ENCODE peak calls at places on chromosomes 3 and 15, in five cellular contexts. One of them, this sample, is unnamed.

GRCh38 chr3:152330565-152330964 is 61.8 kb downstream of the MBNL1 start:
- DNase-seq in HepG2: no peak
- DNase-seq in GM12878: no peak
- DNase-seq in IMR-90: no peak
- DNase-seq in K562: peak
- DNase-seq in this sample: no peak

GRCh38 chr3:87733671-87734367 is 325.0 kb downstream of the CGGBP1 start:
- DNase-seq in IMR-90: no peak
- DNase-seq in GM12878: no peak
- DNase-seq in HepG2: no peak
- DNase-seq in K562: no peak
- DNase-seq in this sample: no peak

GRCh38 chr15:99511529-99511864 is 54.3 kb upstream of the MEF2A start:
- DNase-seq in GM12878: no peak
- DNase-seq in K562: no peak
- DNase-seq in IMR-90: peak
- DNase-seq in HepG2: no peak
- DNase-seq in this sample: no peak

GRCh38 chr3:101902041-101902440 is 52.7 kb downstream of the NFKBIZ start:
- DNase-seq in GM12878: no peak
- DNase-seq in HepG2: no peak
- DNase-seq in K562: no peak
- DNase-seq in IMR-90: peak
- DNase-seq in this sample: peak

GRCh38 chr3:195558602-195559001 is 15.5 kb upstream of the PPP1R2 start:
- DNase-seq in K562: peak
- DNase-seq in GM12878: no peak
- DNase-seq in IMR-90: peak
- DNase-seq in HepG2: peak
- DNase-seq in this sample: peak

GRCh38 chr3:13600950-13601691 is 52.2 kb downstream of the FBLN2 start:
- DNase-seq in IMR-90: peak
- DNase-seq in K562: no peak
- DNase-seq in HepG2: no peak
- DNase-seq in GM12878: no peak
- DNase-seq in this sample: peak

GRCh38 chr3:8499181-8499611 is 2.4 kb upstream of the LMCD1 start:
- DNase-seq in IMR-90: no peak
- DNase-seq in HepG2: peak
- DNase-seq in GM12878: no peak
- DNase-seq in K562: no peak
- DNase-seq in this sample: no peak

GRCh38 chr3:174125267-174125844 is 727.8 kb downstream of the NLGN1 start:
- DNase-seq in IMR-90: peak
- DNase-seq in HepG2: peak
- DNase-seq in K562: no peak
- DNase-seq in GM12878: no peak
- DNase-seq in this sample: no peak

GRCh38 chr3:129033619-129034321 is 26.8 kb upstream of the GP9 start:
- DNase-seq in IMR-90: no peak
- DNase-seq in GM12878: no peak
- DNase-seq in K562: no peak
- DNase-seq in HepG2: no peak
- DNase-seq in this sample: no peak

GRCh38 chr3:61443886-61444285 is 117.5 kb upstream of the PTPRG start:
- DNase-seq in GM12878: no peak
- DNase-seq in HepG2: no peak
- DNase-seq in K562: no peak
- DNase-seq in IMR-90: no peak
- DNase-seq in this sample: no peak

GRCh38 chr15:51505251-51505650 is 117.3 kb downstream of the DMXL2 start:
- DNase-seq in K562: no peak
- DNase-seq in HepG2: no peak
- DNase-seq in IMR-90: no peak
- DNase-seq in GM12878: no peak
- DNase-seq in this sample: no peak

GRCh38 chr15:61299060-61299763 is 70.1 kb upstream of the RORA start:
- DNase-seq in GM12878: no peak
- DNase-seq in K562: no peak
- DNase-seq in HepG2: no peak
- DNase-seq in IMR-90: no peak
- DNase-seq in this sample: no peak

GRCh38 chr15:68385671-68386586 is 46.0 kb downstream of the ITGA11 start:
- DNase-seq in K562: no peak
- DNase-seq in HepG2: no peak
- DNase-seq in GM12878: no peak
- DNase-seq in IMR-90: no peak
- DNase-seq in this sample: no peak

GRCh38 chr3:71498543-71498942 is 85.0 kb downstream of the FOXP1 start:
- DNase-seq in GM12878: no peak
- DNase-seq in HepG2: no peak
- DNase-seq in IMR-90: no peak
- DNase-seq in K562: no peak
- DNase-seq in this sample: no peak

GRCh38 chr3:72160351-72160750 is 375.4 kb upstream of the PROK2 start:
- DNase-seq in K562: no peak
- DNase-seq in GM12878: no peak
- DNase-seq in IMR-90: no peak
- DNase-seq in HepG2: no peak
- DNase-seq in this sample: no peak

GRCh38 chr3:196778755-196779154 is 39.1 kb downstream of the PAK2 start:
- DNase-seq in GM12878: no peak
- DNase-seq in HepG2: no peak
- DNase-seq in K562: no peak
- DNase-seq in IMR-90: peak
- DNase-seq in this sample: no peak

GRCh38 chr3:18902081-18902793 is 246.1 kb upstream of the KCNH8 start:
- DNase-seq in HepG2: no peak
- DNase-seq in GM12878: no peak
- DNase-seq in K562: no peak
- DNase-seq in IMR-90: no peak
- DNase-seq in this sample: no peak

GRCh38 chr3:177333535-177334495 is 136.5 kb upstream of the TBL1XR1 start:
- DNase-seq in GM12878: no peak
- DNase-seq in IMR-90: no peak
- DNase-seq in HepG2: no peak
- DNase-seq in K562: no peak
- DNase-seq in this sample: no peak

GRCh38 chr3:5162102-5162501 is 25.4 kb upstream of the EDEM1 start:
- DNase-seq in K562: no peak
- DNase-seq in GM12878: no peak
- DNase-seq in IMR-90: peak
- DNase-seq in HepG2: peak
- DNase-seq in this sample: no peak

GRCh38 chr15:60720493-60721231 is 241.7 kb upstream of the ICE2 start:
- DNase-seq in GM12878: peak
- DNase-seq in IMR-90: no peak
- DNase-seq in K562: no peak
- DNase-seq in HepG2: no peak
- DNase-seq in this sample: no peak

GRCh38 chr3:158953131-158953530 is 151.3 kb downstream of the MFSD1 start:
- DNase-seq in K562: no peak
- DNase-seq in GM12878: no peak
- DNase-seq in HepG2: no peak
- DNase-seq in IMR-90: no peak
- DNase-seq in this sample: no peak

GRCh38 chr15:74011610-74012009 is 17.1 kb downstream of the PML start:
- DNase-seq in K562: no peak
- DNase-seq in IMR-90: peak
- DNase-seq in HepG2: no peak
- DNase-seq in GM12878: no peak
- DNase-seq in this sample: no peak

GRCh38 chr15:73265536-73266153 is 103.1 kb downstream of the HCN4 start:
- DNase-seq in HepG2: peak
- DNase-seq in GM12878: no peak
- DNase-seq in IMR-90: peak
- DNase-seq in K562: peak
- DNase-seq in this sample: peak

GRCh38 chr15:57881361-57881760 is 174.8 kb downstream of the POLR2M start:
- DNase-seq in IMR-90: no peak
- DNase-seq in HepG2: no peak
- DNase-seq in K562: no peak
- DNase-seq in GM12878: no peak
- DNase-seq in this sample: no peak

DNA sequence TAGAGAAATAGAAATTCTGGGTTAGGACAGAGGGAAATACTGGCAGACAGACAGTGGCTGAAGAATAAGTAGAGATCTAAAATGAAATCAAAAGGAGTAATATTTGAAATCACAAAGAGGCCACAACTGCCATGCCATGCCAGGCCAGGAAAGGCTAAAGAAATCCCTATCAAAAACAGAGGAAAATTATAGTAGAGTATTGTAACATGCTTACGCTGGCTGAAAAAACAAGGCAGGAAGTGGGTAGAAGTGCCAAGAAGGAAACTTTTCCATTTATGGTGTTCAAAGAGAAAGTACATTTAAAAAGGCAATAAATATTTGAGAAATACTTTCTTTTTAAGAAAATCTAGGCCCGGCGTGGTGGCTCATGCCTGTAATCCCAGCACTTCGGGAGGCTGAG is 415.7 kb downstream of the PLCL2 start:
- DNase-seq in K562: no peak
- DNase-seq in IMR-90: no peak
- DNase-seq in HepG2: no peak
- DNase-seq in GM12878: no peak
- DNase-seq in this sample: no peak
- TF ChIP-seq SMC3 in K562: no peak
- TF ChIP-seq SMC3 in IMR-90: no peak
- TF ChIP-seq SMC3 in HepG2: no peak
- TF ChIP-seq SMC3 in GM12878: no peak
- TF ChIP-seq SMC3 in this sample: no peak

DNA sequence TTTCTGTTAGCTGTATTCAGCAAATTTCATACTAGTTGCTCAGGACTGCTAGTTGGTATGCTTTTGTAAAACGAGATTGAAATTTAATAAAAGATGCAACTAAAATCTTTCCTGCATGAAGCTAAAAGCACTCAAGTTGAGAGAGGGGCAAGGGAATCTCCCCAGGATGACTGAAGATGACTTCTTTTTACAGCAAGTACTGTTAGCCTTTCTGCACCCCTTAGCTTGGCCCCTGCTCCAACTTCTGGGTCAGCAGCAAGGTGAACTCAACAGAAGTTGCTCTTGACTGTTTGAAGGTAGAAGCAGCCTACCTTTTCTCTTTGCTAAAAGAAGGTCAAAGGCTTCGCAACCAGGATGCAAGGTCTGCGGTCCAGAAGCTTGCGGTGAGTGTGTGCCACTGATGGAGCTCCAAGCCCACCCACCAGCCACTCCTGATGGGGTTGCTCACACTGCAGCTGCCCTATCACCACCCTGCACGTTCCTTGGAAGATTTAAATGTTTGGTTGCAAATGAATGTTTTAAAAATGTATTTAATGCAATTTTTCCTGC is 32.5 kb downstream of the NME9 start:
- DNase-seq in IMR-90: no peak
- DNase-seq in GM12878: no peak
- DNase-seq in HepG2: no peak
- DNase-seq in K562: no peak
- DNase-seq in this sample: no peak
- TF ChIP-seq SMC3 in IMR-90: no peak
- TF ChIP-seq SMC3 in GM12878: no peak
- TF ChIP-seq SMC3 in HepG2: no peak
- TF ChIP-seq SMC3 in K562: no peak
- TF ChIP-seq SMC3 in this sample: no peak

GRCh38 chr3:160756907-160757623 is 1.0 kb downstream of the PPM1L start:
- DNase-seq in K562: no peak
- DNase-seq in HepG2: no peak
- DNase-seq in IMR-90: no peak
- DNase-seq in GM12878: no peak
- DNase-seq in this sample: no peak

GRCh38 chr3:160753953-160754352 is 2.1 kb upstream of the PPM1L start:
- DNase-seq in HepG2: no peak
- DNase-seq in GM12878: no peak
- DNase-seq in IMR-90: no peak
- DNase-seq in K562: no peak
- DNase-seq in this sample: no peak

GRCh38 chr3:160755776-160756304 is at the start of gene PPM1L:
- DNase-seq in K562: peak
- DNase-seq in GM12878: no peak
- DNase-seq in HepG2: no peak
- DNase-seq in IMR-90: peak
- DNase-seq in this sample: peak

GRCh38 chr3:160754855-160755747 is 930 bp upstream of the PPM1L start:
- DNase-seq in GM12878: peak
- DNase-seq in HepG2: peak
- DNase-seq in K562: peak
- DNase-seq in IMR-90: peak
- DNase-seq in this sample: peak

GRCh38 chr3:160754371-160754854 is 1.6 kb upstream of the PPM1L start:
- DNase-seq in GM12878: no peak
- DNase-seq in HepG2: no peak
- DNase-seq in K562: peak
- DNase-seq in IMR-90: peak
- DNase-seq in this sample: peak
- TF ChIP-seq SMC3 in GM12878: no peak
- TF ChIP-seq SMC3 in HepG2: no peak
- TF ChIP-seq SMC3 in K562: no peak
- TF ChIP-seq SMC3 in IMR-90: no peak
- TF ChIP-seq SMC3 in this sample: no peak

GRCh38 chr3:107206141-107206540 is 171.1 kb upstream of the CCDC54 start:
- DNase-seq in GM12878: no peak
- DNase-seq in IMR-90: peak
- DNase-seq in K562: peak
- DNase-seq in HepG2: peak
- DNase-seq in this sample: peak

GRCh38 chr3:107208796-107209195 is 168.4 kb upstream of the CCDC54 start:
- DNase-seq in K562: no peak
- DNase-seq in IMR-90: peak
- DNase-seq in GM12878: no peak
- DNase-seq in HepG2: no peak
- DNase-seq in this sample: no peak

GRCh38 chr3:107209302-107210060 is 167.8 kb upstream of the CCDC54 start:
- DNase-seq in IMR-90: no peak
- DNase-seq in HepG2: no peak
- DNase-seq in K562: no peak
- DNase-seq in GM12878: no peak
- DNase-seq in this sample: no peak

GRCh38 chr3:107206945-107207344 is 170.3 kb upstream of the CCDC54 start:
- DNase-seq in IMR-90: no peak
- DNase-seq in HepG2: no peak
- DNase-seq in K562: no peak
- DNase-seq in GM12878: no peak
- DNase-seq in this sample: no peak

DNA sequence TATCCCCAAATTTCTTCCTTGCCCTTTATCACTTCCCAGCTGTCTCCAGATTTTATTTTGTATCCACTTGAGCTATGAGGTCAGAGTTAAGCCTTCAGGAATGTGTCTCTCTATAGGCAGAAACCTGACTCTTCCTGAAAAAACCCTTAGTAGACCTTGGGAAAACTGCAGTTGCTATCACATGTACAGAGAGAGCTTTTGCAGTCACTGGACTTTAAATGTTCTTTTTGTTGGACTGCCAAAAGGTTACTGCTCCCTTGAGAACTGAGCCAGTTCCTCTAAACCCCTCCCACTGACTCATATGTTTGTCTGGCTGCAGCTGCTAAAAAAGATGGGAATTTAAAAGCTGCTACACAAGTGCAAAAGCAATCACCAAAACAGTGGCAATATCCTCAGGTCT is 169.1 kb upstream of the CCDC54 start:
- DNase-seq in GM12878: no peak
- DNase-seq in HepG2: no peak
- DNase-seq in K562: no peak
- DNase-seq in IMR-90: peak
- DNase-seq in this sample: peak
- TF ChIP-seq SMC3 in GM12878: no peak
- TF ChIP-seq SMC3 in HepG2: no peak
- TF ChIP-seq SMC3 in K562: no peak
- TF ChIP-seq SMC3 in IMR-90: no peak
- TF ChIP-seq SMC3 in this sample: no peak